ENCODE peak calls at places on chromosomes 4 and X, in ten cellular contexts. One of them, this sample, is unnamed.

GRCh38 chr4:152392079-152392478 is 143.8 kb downstream of the FBXW7 start:
- ATAC-seq in A549: no peak
- ATAC-seq in foreskin keratinocyte: peak; percentile 36
- ATAC-seq in IMR-90: no peak
- ATAC-seq in CD4-positive, alpha-beta T cell: no peak
- ATAC-seq in natural killer cell: no peak
- ATAC-seq in mucosa of descending colon: peak; percentile 61
- ATAC-seq in heart right ventricle: no peak
- ATAC-seq in CD8-positive, alpha-beta T cell: no peak
- ATAC-seq in pancreas: no peak
- ATAC-seq in this sample: no peak

GRCh38 chr4:3484057-3484973 is 21.2 kb downstream of the DOK7 start:
- ATAC-seq in A549: peak; percentile 18
- ATAC-seq in foreskin keratinocyte: peak; percentile 62
- ATAC-seq in IMR-90: no peak
- ATAC-seq in CD4-positive, alpha-beta T cell: no peak
- ATAC-seq in natural killer cell: peak; percentile 10
- ATAC-seq in mucosa of descending colon: peak; percentile 71
- ATAC-seq in heart right ventricle: peak; percentile 57
- ATAC-seq in CD8-positive, alpha-beta T cell: no peak
- ATAC-seq in pancreas: peak; percentile 30
- ATAC-seq in this sample: no peak

GRCh38 chrX:47662144-47662657 is 3.2 kb upstream of the UXT start:
- ATAC-seq in A549: no peak
- ATAC-seq in foreskin keratinocyte: peak; percentile 56
- ATAC-seq in IMR-90: peak; percentile 27
- ATAC-seq in CD4-positive, alpha-beta T cell: no peak
- ATAC-seq in natural killer cell: no peak
- ATAC-seq in mucosa of descending colon: no peak
- ATAC-seq in heart right ventricle: no peak
- ATAC-seq in CD8-positive, alpha-beta T cell: no peak
- ATAC-seq in pancreas: no peak
- ATAC-seq in this sample: no peak

GRCh38 chr4:148216321-148216720 is 225.9 kb downstream of the NR3C2 start:
- ATAC-seq in A549: no peak
- ATAC-seq in foreskin keratinocyte: no peak
- ATAC-seq in IMR-90: no peak
- ATAC-seq in CD4-positive, alpha-beta T cell: no peak
- ATAC-seq in natural killer cell: no peak
- ATAC-seq in mucosa of descending colon: peak; percentile 10
- ATAC-seq in heart right ventricle: no peak
- ATAC-seq in CD8-positive, alpha-beta T cell: no peak
- ATAC-seq in pancreas: peak; percentile 67
- ATAC-seq in this sample: no peak

GRCh38 chr4:153067376-153067775 is 131.3 kb downstream of the FHDC1 start:
- ATAC-seq in A549: peak; percentile 87
- ATAC-seq in foreskin keratinocyte: peak; percentile 64
- ATAC-seq in IMR-90: peak; percentile 95
- ATAC-seq in CD4-positive, alpha-beta T cell: no peak
- ATAC-seq in natural killer cell: no peak
- ATAC-seq in mucosa of descending colon: peak; percentile 75
- ATAC-seq in heart right ventricle: no peak
- ATAC-seq in CD8-positive, alpha-beta T cell: no peak
- ATAC-seq in pancreas: peak; percentile 16
- ATAC-seq in this sample: no peak

GRCh38 chr4:177308842-177309524 is 691 bp upstream of the NEIL3 start:
- ATAC-seq in A549: no peak
- ATAC-seq in foreskin keratinocyte: no peak
- ATAC-seq in IMR-90: no peak
- ATAC-seq in CD4-positive, alpha-beta T cell: peak; percentile 58
- ATAC-seq in natural killer cell: no peak
- ATAC-seq in mucosa of descending colon: no peak
- ATAC-seq in heart right ventricle: peak; percentile 9
- ATAC-seq in CD8-positive, alpha-beta T cell: peak; percentile 51
- ATAC-seq in pancreas: peak; percentile 10
- ATAC-seq in this sample: no peak

GRCh38 chrX:133435544-133436124 is 20.3 kb upstream of the GPC4 start:
- ATAC-seq in A549: no peak
- ATAC-seq in foreskin keratinocyte: no peak
- ATAC-seq in IMR-90: no peak
- ATAC-seq in CD4-positive, alpha-beta T cell: no peak
- ATAC-seq in natural killer cell: no peak
- ATAC-seq in mucosa of descending colon: peak; percentile 87
- ATAC-seq in heart right ventricle: no peak
- ATAC-seq in CD8-positive, alpha-beta T cell: no peak
- ATAC-seq in pancreas: no peak
- ATAC-seq in this sample: no peak

GRCh38 chrX:120262781-120263719 is 12.4 kb downstream of the ZBTB33 start:
- ATAC-seq in A549: no peak
- ATAC-seq in foreskin keratinocyte: no peak
- ATAC-seq in IMR-90: no peak
- ATAC-seq in CD4-positive, alpha-beta T cell: no peak
- ATAC-seq in natural killer cell: no peak
- ATAC-seq in mucosa of descending colon: no peak
- ATAC-seq in heart right ventricle: no peak
- ATAC-seq in CD8-positive, alpha-beta T cell: no peak
- ATAC-seq in pancreas: peak; percentile 48
- ATAC-seq in this sample: no peak

GRCh38 chr4:83731609-83732008 is 195.7 kb downstream of the GPAT3 start:
- ATAC-seq in A549: no peak
- ATAC-seq in foreskin keratinocyte: peak; percentile 16
- ATAC-seq in IMR-90: no peak
- ATAC-seq in CD4-positive, alpha-beta T cell: no peak
- ATAC-seq in natural killer cell: no peak
- ATAC-seq in mucosa of descending colon: no peak
- ATAC-seq in heart right ventricle: no peak
- ATAC-seq in CD8-positive, alpha-beta T cell: no peak
- ATAC-seq in pancreas: no peak
- ATAC-seq in this sample: no peak

GRCh38 chr4:83724488-83725060 is 188.7 kb downstream of the GPAT3 start:
- ATAC-seq in A549: no peak
- ATAC-seq in foreskin keratinocyte: no peak
- ATAC-seq in IMR-90: no peak
- ATAC-seq in CD4-positive, alpha-beta T cell: no peak
- ATAC-seq in natural killer cell: no peak
- ATAC-seq in mucosa of descending colon: no peak
- ATAC-seq in heart right ventricle: no peak
- ATAC-seq in CD8-positive, alpha-beta T cell: no peak
- ATAC-seq in pancreas: no peak
- ATAC-seq in this sample: no peak

GRCh38 chr4:83723609-83724008 is 187.7 kb downstream of the GPAT3 start:
- ATAC-seq in A549: no peak
- ATAC-seq in foreskin keratinocyte: no peak
- ATAC-seq in IMR-90: no peak
- ATAC-seq in CD4-positive, alpha-beta T cell: no peak
- ATAC-seq in natural killer cell: no peak
- ATAC-seq in mucosa of descending colon: no peak
- ATAC-seq in heart right ventricle: no peak
- ATAC-seq in CD8-positive, alpha-beta T cell: no peak
- ATAC-seq in pancreas: no peak
- ATAC-seq in this sample: no peak

GRCh38 chr4:83725076-83726074 is 189.5 kb downstream of the GPAT3 start:
- ATAC-seq in A549: no peak
- ATAC-seq in foreskin keratinocyte: no peak
- ATAC-seq in IMR-90: no peak
- ATAC-seq in CD4-positive, alpha-beta T cell: no peak
- ATAC-seq in natural killer cell: no peak
- ATAC-seq in mucosa of descending colon: no peak
- ATAC-seq in heart right ventricle: no peak
- ATAC-seq in CD8-positive, alpha-beta T cell: no peak
- ATAC-seq in pancreas: no peak
- ATAC-seq in this sample: no peak

GRCh38 chr4:83728191-83728590 is 192.3 kb downstream of the GPAT3 start:
- ATAC-seq in A549: no peak
- ATAC-seq in foreskin keratinocyte: no peak
- ATAC-seq in IMR-90: no peak
- ATAC-seq in CD4-positive, alpha-beta T cell: no peak
- ATAC-seq in natural killer cell: no peak
- ATAC-seq in mucosa of descending colon: no peak
- ATAC-seq in heart right ventricle: no peak
- ATAC-seq in CD8-positive, alpha-beta T cell: no peak
- ATAC-seq in pancreas: no peak
- ATAC-seq in this sample: no peak
- TF ChIP-seq CTCF in A549: no peak
- TF ChIP-seq CTCF in foreskin keratinocyte: no peak
- TF ChIP-seq CTCF in IMR-90: no peak
- TF ChIP-seq CTCF in CD4-positive, alpha-beta T cell: no peak
- TF ChIP-seq CTCF in natural killer cell: no peak
- TF ChIP-seq CTCF in mucosa of descending colon: no peak
- TF ChIP-seq CTCF in heart right ventricle: no peak
- TF ChIP-seq CTCF in CD8-positive, alpha-beta T cell: no peak
- TF ChIP-seq CTCF in pancreas: no peak
- TF ChIP-seq CTCF in this sample: no peak

GRCh38 chrX:42524374-42524773 is 253.6 kb downstream of the PPP1R2C start:
- ATAC-seq in A549: no peak
- ATAC-seq in foreskin keratinocyte: peak; percentile 44
- ATAC-seq in IMR-90: no peak
- ATAC-seq in CD4-positive, alpha-beta T cell: no peak
- ATAC-seq in natural killer cell: no peak
- ATAC-seq in mucosa of descending colon: no peak
- ATAC-seq in heart right ventricle: no peak
- ATAC-seq in CD8-positive, alpha-beta T cell: no peak
- ATAC-seq in pancreas: no peak
- ATAC-seq in this sample: no peak

GRCh38 chrX:42515939-42516338 is 262.0 kb downstream of the PPP1R2C start:
- ATAC-seq in A549: no peak
- ATAC-seq in foreskin keratinocyte: peak; percentile 68
- ATAC-seq in IMR-90: no peak
- ATAC-seq in CD4-positive, alpha-beta T cell: no peak
- ATAC-seq in natural killer cell: no peak
- ATAC-seq in mucosa of descending colon: no peak
- ATAC-seq in heart right ventricle: no peak
- ATAC-seq in CD8-positive, alpha-beta T cell: no peak
- ATAC-seq in pancreas: no peak
- ATAC-seq in this sample: no peak

GRCh38 chrX:42519666-42520231 is 258.2 kb downstream of the PPP1R2C start:
- ATAC-seq in A549: no peak
- ATAC-seq in foreskin keratinocyte: no peak
- ATAC-seq in IMR-90: no peak
- ATAC-seq in CD4-positive, alpha-beta T cell: no peak
- ATAC-seq in natural killer cell: no peak
- ATAC-seq in mucosa of descending colon: no peak
- ATAC-seq in heart right ventricle: no peak
- ATAC-seq in CD8-positive, alpha-beta T cell: no peak
- ATAC-seq in pancreas: no peak
- ATAC-seq in this sample: no peak
- TF ChIP-seq CTCF in A549: no peak
- TF ChIP-seq CTCF in foreskin keratinocyte: peak; percentile 20
- TF ChIP-seq CTCF in IMR-90: no peak
- TF ChIP-seq CTCF in CD4-positive, alpha-beta T cell: no peak
- TF ChIP-seq CTCF in natural killer cell: no peak
- TF ChIP-seq CTCF in mucosa of descending colon: no peak
- TF ChIP-seq CTCF in heart right ventricle: no peak
- TF ChIP-seq CTCF in CD8-positive, alpha-beta T cell: no peak
- TF ChIP-seq CTCF in pancreas: no peak
- TF ChIP-seq CTCF in this sample: no peak

DNA sequence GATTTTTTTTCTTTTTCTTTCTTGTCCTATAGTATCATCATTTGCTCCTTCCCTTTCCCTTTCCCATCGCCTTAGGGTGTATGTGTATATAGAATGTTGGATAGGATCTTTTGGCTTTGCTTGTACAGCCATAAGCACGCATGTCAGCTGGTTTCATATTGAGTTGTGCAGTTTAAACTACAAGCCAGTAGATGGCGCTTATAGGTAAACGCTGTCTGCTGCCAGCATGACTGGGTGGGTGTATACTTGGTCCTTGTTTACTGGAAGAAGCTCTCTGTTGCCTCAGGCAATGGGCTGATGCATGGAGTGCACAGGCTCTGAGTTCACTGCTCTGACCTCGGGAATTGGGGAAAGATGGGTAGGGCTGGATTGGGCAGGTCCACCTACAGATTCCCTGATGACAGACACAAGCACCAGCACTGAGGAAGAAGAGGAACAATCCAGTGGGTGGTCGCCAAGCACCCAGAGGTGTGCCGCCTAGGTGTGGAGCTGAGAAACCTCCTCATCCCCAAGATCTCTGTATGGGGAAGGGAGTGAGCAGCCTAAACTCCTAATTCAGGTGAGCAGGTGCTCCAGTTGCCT is 831.5 kb downstream of the STIM2 start:
- ATAC-seq in A549: peak; percentile 42
- ATAC-seq in foreskin keratinocyte: peak; percentile 87
- ATAC-seq in IMR-90: peak; percentile 46
- ATAC-seq in CD4-positive, alpha-beta T cell: no peak
- ATAC-seq in natural killer cell: no peak
- ATAC-seq in mucosa of descending colon: peak; percentile 64
- ATAC-seq in heart right ventricle: no peak
- ATAC-seq in CD8-positive, alpha-beta T cell: no peak
- ATAC-seq in pancreas: peak; percentile 82
- ATAC-seq in this sample: no peak
- TF ChIP-seq CTCF in A549: no peak
- TF ChIP-seq CTCF in foreskin keratinocyte: peak; percentile 72
- TF ChIP-seq CTCF in IMR-90: peak; percentile 37
- TF ChIP-seq CTCF in CD4-positive, alpha-beta T cell: no peak
- TF ChIP-seq CTCF in natural killer cell: no peak
- TF ChIP-seq CTCF in mucosa of descending colon: peak; percentile 36
- TF ChIP-seq CTCF in heart right ventricle: no peak
- TF ChIP-seq CTCF in CD8-positive, alpha-beta T cell: no peak
- TF ChIP-seq CTCF in pancreas: peak; percentile 23
- TF ChIP-seq CTCF in this sample: peak; percentile 31

GRCh38 chr4:86894465-86894864 is 2.2 kb upstream of the C4orf36 start:
- ATAC-seq in A549: no peak
- ATAC-seq in foreskin keratinocyte: no peak
- ATAC-seq in IMR-90: no peak
- ATAC-seq in CD4-positive, alpha-beta T cell: no peak
- ATAC-seq in natural killer cell: no peak
- ATAC-seq in mucosa of descending colon: peak; percentile 70
- ATAC-seq in heart right ventricle: no peak
- ATAC-seq in CD8-positive, alpha-beta T cell: no peak
- ATAC-seq in pancreas: no peak
- ATAC-seq in this sample: no peak

GRCh38 chr4:86901864-86902263 is 9.6 kb upstream of the C4orf36 start:
- ATAC-seq in A549: no peak
- ATAC-seq in foreskin keratinocyte: no peak
- ATAC-seq in IMR-90: no peak
- ATAC-seq in CD4-positive, alpha-beta T cell: no peak
- ATAC-seq in natural killer cell: no peak
- ATAC-seq in mucosa of descending colon: peak; percentile 62
- ATAC-seq in heart right ventricle: no peak
- ATAC-seq in CD8-positive, alpha-beta T cell: no peak
- ATAC-seq in pancreas: no peak
- ATAC-seq in this sample: no peak

GRCh38 chr4:86895692-86896488 is 3.7 kb upstream of the C4orf36 start:
- ATAC-seq in A549: peak; percentile 16
- ATAC-seq in foreskin keratinocyte: peak; percentile 14
- ATAC-seq in IMR-90: peak; percentile 38
- ATAC-seq in CD4-positive, alpha-beta T cell: peak; percentile 54
- ATAC-seq in natural killer cell: no peak
- ATAC-seq in mucosa of descending colon: peak; percentile 48
- ATAC-seq in heart right ventricle: peak; percentile 55
- ATAC-seq in CD8-positive, alpha-beta T cell: peak; percentile 56
- ATAC-seq in pancreas: peak; percentile 52
- ATAC-seq in this sample: peak; percentile 32

GRCh38 chr4:86896596-86896995 is 4.4 kb upstream of the C4orf36 start:
- ATAC-seq in A549: no peak
- ATAC-seq in foreskin keratinocyte: no peak
- ATAC-seq in IMR-90: no peak
- ATAC-seq in CD4-positive, alpha-beta T cell: no peak
- ATAC-seq in natural killer cell: no peak
- ATAC-seq in mucosa of descending colon: no peak
- ATAC-seq in heart right ventricle: no peak
- ATAC-seq in CD8-positive, alpha-beta T cell: no peak
- ATAC-seq in pancreas: no peak
- ATAC-seq in this sample: no peak

GRCh38 chr4:86898562-86898961 is 6.3 kb upstream of the C4orf36 start:
- ATAC-seq in A549: peak; percentile 75
- ATAC-seq in foreskin keratinocyte: no peak
- ATAC-seq in IMR-90: no peak
- ATAC-seq in CD4-positive, alpha-beta T cell: no peak
- ATAC-seq in natural killer cell: no peak
- ATAC-seq in mucosa of descending colon: no peak
- ATAC-seq in heart right ventricle: no peak
- ATAC-seq in CD8-positive, alpha-beta T cell: no peak
- ATAC-seq in pancreas: peak; percentile 51
- ATAC-seq in this sample: no peak
- TF ChIP-seq CTCF in A549: peak; percentile 50
- TF ChIP-seq CTCF in foreskin keratinocyte: peak; percentile 64
- TF ChIP-seq CTCF in IMR-90: peak; percentile 35
- TF ChIP-seq CTCF in CD4-positive, alpha-beta T cell: no peak
- TF ChIP-seq CTCF in natural killer cell: no peak
- TF ChIP-seq CTCF in mucosa of descending colon: no peak
- TF ChIP-seq CTCF in heart right ventricle: no peak
- TF ChIP-seq CTCF in CD8-positive, alpha-beta T cell: no peak
- TF ChIP-seq CTCF in pancreas: no peak
- TF ChIP-seq CTCF in this sample: no peak